ENCODE peak calls at places on chromosomes 13 and 19, in four cellular contexts. F is hepatocyte, D is astrocyte, Q is heart right ventricle. L is an unnamed sample.

GRCh38 chr13:80612804-80613203 is 271.9 kb upstream of the SPRY2 start:
- DNase-seq in Q (no peak), D (no peak), F (no peak), L (no peak)

GRCh38 chr19:8206147-8207087 is 2.8 kb upstream of the CERS4 start:
- DNase-seq in D (no peak), Q (no peak), F (peak; percentile 54), L (no peak)

GRCh38 chr19:13260883-13261653 is 110.9 kb downstream of the IER2 start:
- DNase-seq in D (peak; percentile 84), F (peak; percentile 62), Q (no peak), L (no peak)

GRCh38 chr19:15488489-15489226 is 9.4 kb upstream of the PGLYRP2 start:
- DNase-seq in D (no peak), Q (no peak), F (no peak), L (no peak)

GRCh38 chr13:27334774-27335490 is 64.3 kb downstream of the RASL11A start:
- DNase-seq in F (no peak), Q (no peak), D (peak; percentile 46), L (no peak)

GRCh38 chr19:47704024-47704423 is 9.2 kb upstream of the EHD2 start:
- DNase-seq in D (peak; percentile 91), F (no peak), Q (no peak), L (no peak)

GRCh38 chr19:37332839-37333238 is 38.1 kb upstream of the ZNF527 start:
- DNase-seq in D (no peak), Q (no peak), F (no peak), L (no peak)

GRCh38 chr19:38304352-38304865 is 358 bp downstream of the C19orf33 start:
- DNase-seq in F (no peak), D (no peak), Q (no peak), L (no peak)

GRCh38 chr19:15200575-15201364 is at the start of gene NOTCH3:
- DNase-seq in Q (peak; percentile 29), F (peak; percentile 74), D (no peak), L (no peak)

GRCh38 chr19:49761625-49762311 is 1.3 kb downstream of the TSKS start:
- DNase-seq in D (no peak), Q (peak; percentile 51), F (peak; percentile 37), L (no peak)

GRCh38 chr19:21149877-21150276 is 8.0 kb downstream of the ZNF431 start:
- DNase-seq in F (no peak), Q (no peak), D (no peak), L (no peak)

GRCh38 chr19:10226021-10226375 is 5.1 kb downstream of the S1PR2 start:
- DNase-seq in D (no peak), Q (no peak), F (no peak), L (no peak)

GRCh38 chr19:18940791-18941627 is at the start of gene HOMER3:
- DNase-seq in D (no peak), F (peak; percentile 93), Q (peak; percentile 85), L (peak; percentile 57)
- H3K27ac ChIP-seq in D (peak within 1 kb of the TSS; percentile 71), F (peak within 1 kb of the TSS; percentile 40), Q (peak within 1 kb of the TSS; percentile 68), L (peak within 1 kb of the TSS; percentile 44)

GRCh38 chr19:4710281-4710600 is 13.4 kb downstream of the DPP9 start:
- DNase-seq in Q (no peak), D (no peak), F (no peak), L (no peak)

GRCh38 chr19:4709440-4710280 is 14.0 kb downstream of the DPP9 start:
- DNase-seq in D (no peak), Q (no peak), F (no peak), L (no peak)

GRCh38 chr19:4705413-4706131 is 18.1 kb downstream of the DPP9 start:
- DNase-seq in F (no peak), Q (no peak), D (no peak), L (no peak)

GRCh38 chr19:4707322-4707721 is 16.3 kb downstream of the DPP9 start:
- DNase-seq in Q (no peak), D (no peak), F (no peak), L (no peak)

DNA sequence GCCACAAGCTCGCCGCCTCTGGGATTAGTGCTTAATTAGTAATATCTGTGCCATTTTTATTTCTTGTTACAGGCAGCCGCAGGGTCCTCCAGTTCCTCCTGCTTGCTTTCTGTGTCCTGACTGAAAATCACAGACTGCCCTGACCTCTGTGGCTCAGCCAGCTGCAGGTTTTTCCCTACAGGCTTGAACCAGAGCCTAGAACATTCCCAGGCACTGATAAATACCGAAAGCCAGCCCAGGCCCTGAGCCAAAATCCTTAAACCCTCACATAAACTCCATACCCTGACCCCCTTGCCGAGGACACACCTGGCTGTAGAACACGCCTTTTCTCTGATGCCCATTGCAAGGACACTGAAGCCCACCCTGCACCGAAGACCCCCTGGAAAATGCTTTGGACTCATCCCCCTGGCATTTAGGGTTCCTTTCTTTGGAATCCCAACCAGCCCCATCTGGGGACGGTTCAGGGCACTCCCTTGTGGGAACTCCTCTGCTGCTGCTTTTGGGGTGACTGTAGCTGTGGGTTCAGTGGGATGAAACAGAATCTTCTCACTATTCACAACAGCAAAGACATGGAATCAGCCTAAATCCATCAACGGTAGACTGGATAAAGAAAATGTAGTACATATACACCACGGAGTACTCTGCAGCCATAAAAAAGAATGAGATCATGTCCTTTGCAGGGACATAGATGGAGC is 15.5 kb downstream of the DPP9 start:
- DNase-seq in Q (peak; percentile 61), D (peak; percentile 69), F (no peak), L (no peak)
- H3K27ac ChIP-seq in Q (peak overlapping the region; percentile 78), D (no peak overlapping the region), F (no peak overlapping the region), L (no peak overlapping the region)

DNA sequence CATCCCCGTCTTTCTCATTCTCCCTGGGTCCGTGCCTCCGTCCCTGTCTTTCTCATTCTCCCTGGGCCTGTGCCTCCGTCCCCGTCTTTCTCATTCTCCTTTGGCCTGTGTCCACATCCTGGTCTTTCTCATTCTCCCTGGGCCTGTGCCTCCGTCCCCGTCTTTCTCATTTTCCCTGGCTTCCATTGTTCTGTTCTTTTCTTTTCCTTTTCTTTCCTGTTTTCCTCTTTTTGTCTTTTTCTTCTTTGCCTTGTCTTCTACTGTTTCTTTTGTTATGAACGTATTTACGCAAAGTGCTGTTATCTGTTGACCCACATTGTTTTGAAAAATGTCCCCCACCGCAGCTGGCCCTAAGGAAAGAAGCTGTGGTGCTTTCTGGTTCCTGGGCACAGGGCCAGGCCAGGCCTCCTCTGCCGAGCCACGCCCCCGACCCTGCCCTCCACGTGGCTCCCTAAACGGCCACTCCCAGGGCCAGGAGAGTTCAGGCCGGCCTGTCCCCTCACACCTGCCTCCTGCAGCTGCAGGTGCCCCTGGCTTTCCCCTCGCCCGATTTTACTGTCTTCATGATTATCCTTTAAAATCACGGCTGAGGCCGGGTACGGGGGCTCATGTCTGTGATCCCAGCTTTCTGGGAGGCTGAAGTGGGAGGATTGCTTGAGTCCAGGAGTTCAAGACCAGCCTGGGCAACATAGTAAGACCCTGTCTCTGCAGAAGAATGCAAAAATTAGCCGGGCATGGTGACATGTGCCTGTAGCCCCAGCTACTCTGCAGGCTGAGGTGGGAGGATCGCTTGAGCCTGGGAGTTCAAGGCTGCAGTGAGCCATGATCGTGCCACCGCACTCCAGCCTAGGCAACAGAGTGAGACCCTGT is 14.0 kb upstream of the TMPRSS9 start:
- DNase-seq in F (no peak), Q (no peak), D (no peak), L (no peak)
- H3K27ac ChIP-seq in F (no peak overlapping the region), Q (no peak overlapping the region), D (no peak overlapping the region), L (no peak overlapping the region)

DNA sequence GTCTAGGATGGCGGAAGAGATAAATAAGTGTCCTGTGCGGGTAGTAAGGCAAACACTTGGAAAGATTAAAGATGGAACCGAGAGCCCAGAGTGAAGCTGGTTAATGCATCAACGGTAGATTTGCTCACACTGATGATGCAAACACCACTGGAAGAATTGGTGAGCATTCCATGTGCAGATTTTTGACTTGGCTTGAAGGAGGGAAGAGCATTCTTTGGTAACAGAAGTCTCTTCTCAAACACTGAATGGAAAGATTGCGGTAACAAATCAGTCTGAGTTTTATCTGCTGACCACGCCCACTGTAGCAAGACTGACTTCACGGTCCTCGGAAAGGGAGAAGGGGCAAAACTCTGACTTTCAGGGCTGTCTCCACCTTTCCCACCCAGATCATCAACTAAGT is 112.5 kb downstream of the COL4A1 start:
- DNase-seq in Q (no peak), F (no peak), D (no peak), L (no peak)
- H3K27ac ChIP-seq in Q (no peak overlapping the region), F (no peak overlapping the region), D (no peak overlapping the region), L (no peak overlapping the region)

GRCh38 chr13:20127563-20128458 is 33.0 kb downstream of the GJA3 start:
- DNase-seq in Q (peak; percentile 69), D (peak; percentile 47), F (peak; percentile 81), L (no peak)
- H3K27ac ChIP-seq in Q (peak overlapping the region; percentile 97), D (peak overlapping the region; percentile 48), F (peak overlapping the region; percentile 95), L (peak overlapping the region; percentile 62)

DNA sequence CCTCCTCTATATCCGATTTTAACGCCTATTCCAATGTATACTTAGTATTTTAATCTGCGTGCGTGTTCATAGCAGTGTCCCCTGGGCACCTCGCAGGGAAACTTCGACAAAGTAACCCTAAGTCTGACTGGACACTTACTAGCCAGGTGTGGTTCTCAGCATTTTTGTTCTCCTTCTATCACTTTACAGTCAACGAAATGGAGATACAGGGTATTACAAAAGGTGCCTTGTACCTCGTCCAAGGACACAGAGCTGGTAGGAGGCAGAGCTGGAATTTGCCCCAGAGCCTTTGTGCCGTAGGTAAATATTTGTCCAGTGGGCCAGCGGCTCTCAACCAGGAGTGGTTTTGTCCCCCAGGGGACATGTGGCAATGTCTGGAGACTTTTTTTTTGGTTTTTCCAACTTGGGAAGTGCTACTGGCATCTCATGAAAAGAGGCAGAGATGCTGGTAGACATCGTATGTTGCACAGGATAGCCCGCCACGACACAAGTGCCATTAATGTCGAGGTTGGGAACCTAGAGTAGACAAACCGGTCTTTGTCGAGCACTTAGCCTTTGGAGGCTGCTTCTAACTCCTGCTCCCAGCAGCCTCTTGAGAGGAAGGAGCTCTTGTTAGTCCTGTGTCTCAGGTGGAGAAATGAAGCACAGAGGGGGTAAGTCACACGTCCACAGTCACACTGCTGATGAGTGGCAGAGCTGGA is 1.1 kb downstream of the ZNF444 start:
- DNase-seq in D (no peak), F (peak; percentile 80), Q (no peak), L (no peak)
- H3K27ac ChIP-seq in D (no peak overlapping the region), F (peak overlapping the region; percentile 68), Q (peak overlapping the region; percentile 86), L (no peak overlapping the region)

DNA sequence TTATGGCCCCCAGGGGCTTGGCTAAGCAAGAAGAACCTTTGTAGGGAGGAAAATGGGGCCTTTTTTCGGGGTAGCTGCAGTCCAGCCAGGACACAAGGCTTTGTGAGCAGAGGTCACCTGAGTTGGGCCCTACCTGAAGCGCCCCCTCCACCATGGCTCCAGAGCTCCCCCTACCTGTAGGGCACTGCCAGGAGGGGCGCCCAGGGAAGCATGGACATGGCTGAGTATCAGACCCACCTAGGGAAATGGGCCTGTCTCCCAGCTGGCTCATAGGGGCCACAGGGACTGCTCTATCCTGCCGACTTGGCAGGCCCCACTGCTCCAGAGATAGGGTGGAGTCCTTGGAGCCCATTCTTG is 9.0 kb upstream of the CEBPA start:
- DNase-seq in Q (no peak), F (no peak), D (no peak), L (no peak)
- H3K27ac ChIP-seq in Q (no peak overlapping the region), F (peak overlapping the region; percentile 26), D (no peak overlapping the region), L (no peak overlapping the region)

GRCh38 chr19:35052599-35053190 is 11.2 kb downstream of the HPN start:
- DNase-seq in D (no peak), Q (no peak), F (no peak), L (no peak)
- H3K27ac ChIP-seq in D (no peak overlapping the region), Q (no peak overlapping the region), F (no peak overlapping the region), L (no peak overlapping the region)

DNA sequence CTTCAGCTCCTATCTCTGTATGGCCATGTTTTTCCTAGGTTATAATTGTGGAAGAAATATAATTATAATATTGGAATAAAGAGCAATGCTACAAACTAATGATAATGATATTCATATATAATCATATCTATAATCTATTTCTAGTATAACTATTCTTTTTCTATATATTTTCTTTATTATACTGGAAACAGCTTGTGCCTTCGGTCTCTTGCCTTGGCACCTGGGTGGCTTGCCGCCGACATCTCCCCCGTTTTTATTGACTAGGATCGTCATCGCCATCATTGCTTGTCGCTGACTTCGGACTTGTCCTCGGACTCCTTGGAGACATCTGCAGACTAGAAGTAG is 24.2 kb downstream of the ZNF763 start:
- DNase-seq in Q (no peak), D (no peak), F (no peak), L (no peak)
- H3K27ac ChIP-seq in Q (peak overlapping the region; percentile 87), D (no peak overlapping the region), F (no peak overlapping the region), L (no peak overlapping the region)